ENCODE peak calls at places on chromosomes 11 and 22, in four cellular contexts. I, V, J and E are unnamed samples.
A peak's percentile ranks its signal among the peaks of the same experiment; 100 is the strongest.

GRCh38 chr11:47399860-47400812 is 8.3 kb upstream of the SLC39A13 start:
- DNase-seq in V (no peak), I (no peak), J (peak; percentile 82), E (no peak)

GRCh38 chr22:38927033-38927789 is 30.2 kb upstream of the APOBEC3A start:
- DNase-seq in V (peak; percentile 81), J (peak; percentile 79), I (peak; percentile 86), E (peak; percentile 48)

GRCh38 chr11:83157755-83158473 is 983 bp downstream of the PCF11 start:
- DNase-seq in I (peak; percentile 82), J (peak; percentile 47), V (peak; percentile 76), E (no peak)

GRCh38 chr11:73415854-73416615 is 39.8 kb downstream of the RELT start:
- DNase-seq in I (no peak), J (no peak), V (no peak), E (no peak)

GRCh38 chr22:48740086-48740730 is 1087.5 kb downstream of the BRD1 start:
- DNase-seq in V (peak; percentile 5), I (peak; percentile 52), J (no peak), E (no peak)

GRCh38 chr11:27124514-27125264 is 84.1 kb downstream of the BBOX1 start:
- DNase-seq in V (no peak), J (no peak), I (no peak), E (no peak)

GRCh38 chr11:108897071-108897481 is 232.2 kb downstream of the DDX10 start:
- DNase-seq in I (no peak), V (no peak), J (no peak), E (no peak)

GRCh38 chr11:45795379-45795778 is 9.6 kb upstream of the SLC35C1 start:
- DNase-seq in J (no peak), V (no peak), I (peak; percentile 61), E (no peak)

GRCh38 chr11:12556788-12557384 is 117.3 kb upstream of the TEAD1 start:
- DNase-seq in V (peak; percentile 65), J (no peak), I (peak; percentile 84), E (peak; percentile 48)

GRCh38 chr22:26435327-26436093 is 6.5 kb downstream of the ASPHD2 start:
- DNase-seq in V (no peak), I (no peak), J (no peak), E (no peak)

GRCh38 chr11:115724709-115725108 is 220.5 kb upstream of the CADM1 start:
- DNase-seq in V (no peak), J (no peak), I (no peak), E (no peak)

GRCh38 chr22:42174062-42174461 is 43.5 kb upstream of the CYP2D6 start:
- DNase-seq in I (no peak), V (no peak), J (no peak), E (no peak)

GRCh38 chr11:79413258-79413657 is 27.6 kb downstream of the TENM4 start:
- DNase-seq in V (peak; percentile 93), J (peak; percentile 77), I (peak; percentile 91), E (no peak)

GRCh38 chr11:77776455-77776854 is 44.1 kb downstream of the RSF1 start:
- DNase-seq in J (no peak), I (no peak), V (no peak), E (no peak)

GRCh38 chr11:7422544-7423331 is 62.6 kb upstream of the OLFML1 start:
- DNase-seq in I (no peak), V (no peak), J (no peak), E (no peak)

GRCh38 chr11:78200553-78200952 is 11.8 kb downstream of the USP35 start:
- DNase-seq in V (peak; percentile 6), I (no peak), J (no peak), E (no peak)

GRCh38 chr22:17155941-17156340 is 3.1 kb downstream of the HDHD5 start:
- DNase-seq in I (no peak), J (no peak), V (no peak), E (no peak)

GRCh38 chr22:35231585-35232084 is 25.7 kb upstream of the HMGXB4 start:
- DNase-seq in V (peak; percentile 32), J (peak; percentile 60), I (no peak), E (peak; percentile 84)

GRCh38 chr22:22048981-22049531 is 66.5 kb upstream of the TOP3B start:
- DNase-seq in I (no peak), V (no peak), J (no peak), E (no peak)

GRCh38 chr11:75223954-75224643 is 16.5 kb upstream of the TPBGL start:
- DNase-seq in I (no peak), J (no peak), V (no peak), E (no peak)

GRCh38 chr11:108947654-108948570 is 283.0 kb downstream of the DDX10 start:
- DNase-seq in V (no peak), I (no peak), J (no peak), E (no peak)

GRCh38 chr11:22244986-22245592 is 52.2 kb downstream of the ANO5 start:
- DNase-seq in V (peak; percentile 24), J (peak; percentile 18), I (no peak), E (peak; percentile 16)

GRCh38 chr22:37752189-37753061 is 55.3 kb upstream of the GCAT start:
- DNase-seq in V (peak; percentile 94), J (peak; percentile 94), I (peak; percentile 96), E (no peak)

GRCh38 chr22:19766506-19767426 is 6.2 kb downstream of the TBX1 start:
- DNase-seq in J (peak; percentile 78), V (no peak), I (no peak), E (no peak)
- H3K27me3 ChIP-seq in J (peaks cover 34% of the 10 kb centered on the region), V (peaks cover 80% of the 10 kb centered on the region), I (peaks cover 96% of the 10 kb centered on the region), E (peaks cover 74% of the 10 kb centered on the region)

GRCh38 chr11:17153759-17154158 is 54.0 kb downstream of the PIK3C2A start:
- DNase-seq in I (no peak), V (no peak), J (no peak), E (no peak)

GRCh38 chr11:17152306-17152705 is 55.5 kb downstream of the PIK3C2A start:
- DNase-seq in J (no peak), V (no peak), I (no peak), E (no peak)

GRCh38 chr11:17157773-17158172 is 50.0 kb downstream of the PIK3C2A start:
- DNase-seq in J (no peak), I (no peak), V (no peak), E (no peak)

GRCh38 chr11:17154409-17155159 is 53.2 kb downstream of the PIK3C2A start:
- DNase-seq in J (no peak), V (no peak), I (no peak), E (no peak)

GRCh38 chr11:17156283-17156682 is 51.5 kb downstream of the PIK3C2A start:
- DNase-seq in V (no peak), J (no peak), I (no peak), E (no peak)
- H3K27me3 ChIP-seq in V (no peaks in the 10 kb centered on the region), J (no peaks in the 10 kb centered on the region), I (no peaks in the 10 kb centered on the region), E (no peaks in the 10 kb centered on the region)

GRCh38 chr11:19570889-19571288 is 141.7 kb upstream of the NAV2 start:
- DNase-seq in V (no peak), J (no peak), I (no peak), E (no peak)
- H3K27me3 ChIP-seq in V (no peaks in the 10 kb centered on the region), J (no peaks in the 10 kb centered on the region), I (no peaks in the 10 kb centered on the region), E (no peaks in the 10 kb centered on the region)

GRCh38 chr11:61967924-61968757 is 707 bp upstream of the FTH1 start:
- DNase-seq in V (peak; percentile 55), I (peak; percentile 82), J (peak; percentile 61), E (no peak)
- H3K27me3 ChIP-seq in V (no peaks in the 10 kb centered on the region), I (no peaks in the 10 kb centered on the region), J (no peaks in the 10 kb centered on the region), E (no peaks in the 10 kb centered on the region)

DNA sequence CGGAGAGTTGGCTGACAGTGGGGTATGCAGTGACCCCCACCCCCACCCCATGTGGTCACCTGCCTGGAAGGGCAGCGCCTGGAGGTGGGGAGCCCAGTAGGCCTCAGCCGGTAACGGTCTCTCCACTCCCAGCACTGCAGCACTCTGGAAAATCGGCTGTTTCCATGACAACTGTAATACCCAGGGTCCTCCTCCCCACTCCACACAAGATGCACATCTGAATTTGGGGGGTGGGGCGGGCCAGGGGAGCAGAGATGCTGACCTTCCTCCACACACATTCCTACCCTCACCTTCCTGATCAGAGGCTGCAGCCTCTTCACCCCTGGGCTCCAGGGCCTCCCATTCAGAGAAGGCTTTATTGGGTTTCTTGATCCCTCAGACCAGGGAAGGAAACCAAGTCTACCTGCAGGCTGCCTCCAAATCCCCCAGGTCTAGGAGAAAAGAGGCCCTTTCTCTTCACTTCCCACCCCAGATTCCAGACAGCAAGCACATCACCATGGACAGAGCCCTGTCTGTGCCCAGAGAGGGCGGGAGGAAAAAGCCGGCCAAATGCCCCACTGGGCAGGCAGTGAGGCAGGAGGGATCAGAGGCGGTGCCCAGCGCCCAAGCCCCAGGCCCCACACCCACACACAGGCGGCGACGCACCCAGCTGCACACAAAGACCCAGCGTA is 46.5 kb downstream of the SLC22A12 start:
- DNase-seq in J (peak; percentile 70), I (no peak), V (no peak), E (no peak)
- H3K27me3 ChIP-seq in J (peaks cover 56% of the 10 kb centered on the region), I (peaks cover 64% of the 10 kb centered on the region), V (peaks cover 6% of the 10 kb centered on the region), E (peaks cover 39% of the 10 kb centered on the region)

GRCh38 chr11:122979103-122979814 is 2.4 kb downstream of the BSX start:
- DNase-seq in I (no peak), V (no peak), J (no peak), E (no peak)

GRCh38 chr11:122976396-122976733 is 5.3 kb downstream of the BSX start:
- DNase-seq in I (no peak), V (no peak), J (no peak), E (no peak)

GRCh38 chr11:122978303-122978620 is 3.4 kb downstream of the BSX start:
- DNase-seq in I (no peak), J (no peak), V (no peak), E (no peak)

GRCh38 chr11:122976734-122977454 is 4.7 kb downstream of the BSX start:
- DNase-seq in I (no peak), V (no peak), J (peak; percentile 82), E (no peak)

DNA sequence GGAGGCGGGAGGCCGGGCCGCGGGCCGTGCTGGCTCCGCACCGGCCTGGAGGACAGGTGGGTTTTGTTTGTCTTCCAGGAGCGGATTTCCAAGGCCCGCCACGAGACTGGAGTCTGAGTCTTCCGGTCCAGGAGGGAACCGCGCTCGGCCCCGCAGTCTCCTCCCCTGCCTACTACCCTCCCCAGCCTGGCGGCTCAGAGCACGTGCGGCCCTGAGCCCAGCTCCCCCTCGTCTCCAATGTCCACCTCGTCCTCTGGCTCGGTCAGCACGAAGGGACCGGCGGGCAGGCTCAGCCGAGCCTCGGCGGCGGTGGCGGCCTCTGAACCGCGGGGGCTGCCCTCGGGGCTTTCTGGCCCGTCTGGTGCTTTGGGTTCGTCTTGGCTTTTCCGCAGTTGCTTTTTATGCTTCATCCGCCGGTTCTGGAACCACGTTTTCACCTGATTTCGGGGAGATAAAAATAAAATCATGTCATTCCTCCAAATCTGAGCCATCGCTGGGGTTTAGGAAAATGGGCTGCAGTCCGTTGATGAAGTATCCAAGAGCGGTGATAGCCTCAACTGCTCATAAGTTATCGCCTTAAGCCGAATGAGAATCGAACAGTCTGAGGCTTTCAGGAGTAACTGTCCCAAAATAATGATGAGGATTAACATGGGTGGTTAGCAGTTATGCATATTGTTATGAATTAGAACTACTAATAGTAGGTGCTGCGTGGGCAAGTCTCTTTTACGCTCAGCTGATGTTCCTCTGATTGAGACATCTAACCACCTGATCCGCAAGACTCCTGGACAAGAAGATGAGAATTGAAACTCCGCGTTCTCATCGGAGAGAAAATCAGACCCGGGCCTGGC is 4.0 kb downstream of the BSX start:
- DNase-seq in I (no peak), J (peak; percentile 56), V (no peak), E (no peak)
- H3K27me3 ChIP-seq in I (peaks cover 82% of the 10 kb centered on the region), J (peaks cover 41% of the 10 kb centered on the region), V (peaks cover 89% of the 10 kb centered on the region), E (peaks cover 85% of the 10 kb centered on the region)